ENCODE peak calls at places on chromosomes 13 and 19, in six cellular contexts. Q, Y, X, F, R and D are unnamed samples.

GRCh38 chr13:99908129-99908805 is 63.3 kb downstream of the ZIC5 start:
- ATAC-seq in X (no peak), Y (peak; percentile 35), R (no peak), Q (no peak), F (peak; percentile 21), D (no peak)

GRCh38 chr13:33015791-33016323 is 366 bp upstream of the KL start:
- ATAC-seq in Y (peak; percentile 51), Q (no peak), F (no peak), R (no peak), X (no peak), D (peak; percentile 20)

GRCh38 chr19:47247308-47247990 is 8.9 kb upstream of the CCDC9 start:
- ATAC-seq in Q (peak; percentile 18), F (peak; percentile 52), Y (no peak), X (no peak), R (no peak), D (no peak)

GRCh38 chr13:73248711-73249580 is 190.1 kb downstream of the KLF5 start:
- ATAC-seq in R (no peak), Y (no peak), Q (no peak), X (no peak), F (peak; percentile 84), D (no peak)

GRCh38 chr13:52128714-52129700 is at the start of gene NEK5:
- ATAC-seq in X (peak; percentile 95), R (peak; percentile 86), Q (peak; percentile 94), F (peak; percentile 89), Y (peak; percentile 93), D (peak; percentile 85)

GRCh38 chr13:50574731-50575130 is 268.8 kb downstream of the DLEU7 start:
- ATAC-seq in X (no peak), Q (no peak), R (no peak), F (no peak), Y (no peak), D (no peak)

GRCh38 chr13:34967851-34968562 is 25.9 kb downstream of the NBEA start:
- ATAC-seq in F (no peak), X (no peak), Y (no peak), Q (no peak), R (no peak), D (no peak)

GRCh38 chr13:45361596-45362206 is 20.7 kb upstream of the TPT1 start:
- ATAC-seq in Y (no peak), Q (peak; percentile 89), F (no peak), R (no peak), X (peak; percentile 82), D (no peak)

GRCh38 chr13:51276684-51277083 is 54.5 kb downstream of the FAM124A start:
- ATAC-seq in X (no peak), Y (no peak), R (no peak), Q (no peak), F (no peak), D (peak; percentile 35)

GRCh38 chr19:41456342-41456918 is 13.5 kb downstream of the ERICH4 start:
- ATAC-seq in Y (no peak), F (no peak), X (no peak), R (no peak), Q (no peak), D (no peak)

GRCh38 chr13:108188260-108188659 is 27.1 kb downstream of the LIG4 start:
- ATAC-seq in X (no peak), Y (no peak), R (no peak), F (no peak), Q (no peak), D (no peak)

GRCh38 chr13:77696006-77696862 is 1.3 kb upstream of the SLAIN1 start:
- ATAC-seq in Y (no peak), X (no peak), F (no peak), Q (no peak), R (peak; percentile 20), D (no peak)

GRCh38 chr13:77696863-77697207 is 652 bp upstream of the SLAIN1 start:
- ATAC-seq in Y (no peak), X (peak; percentile 22), Q (no peak), R (peak; percentile 13), F (peak; percentile 11), D (peak; percentile 11)

GRCh38 chr13:77699059-77699680 is 1.7 kb downstream of the SLAIN1 start:
- ATAC-seq in F (no peak), Y (no peak), R (peak; percentile 15), X (no peak), Q (no peak), D (no peak)

GRCh38 chr13:77698211-77699058 is 948 bp downstream of the SLAIN1 start:
- ATAC-seq in Q (no peak), R (peak; percentile 52), Y (peak; percentile 83), F (no peak), X (peak; percentile 54), D (peak; percentile 26)

GRCh38 chr13:77697208-77698103 is at the start of gene SLAIN1:
- ATAC-seq in X (peak; percentile 90), R (peak; percentile 84), Q (peak; percentile 96), Y (peak; percentile 83), F (peak; percentile 96), D (peak; percentile 90)
- TF ChIP-seq POLR2A in X (peak; percentile 17), R (peak; percentile 87), Q (no peak), Y (no peak), F (no peak), D (no peak)

DNA sequence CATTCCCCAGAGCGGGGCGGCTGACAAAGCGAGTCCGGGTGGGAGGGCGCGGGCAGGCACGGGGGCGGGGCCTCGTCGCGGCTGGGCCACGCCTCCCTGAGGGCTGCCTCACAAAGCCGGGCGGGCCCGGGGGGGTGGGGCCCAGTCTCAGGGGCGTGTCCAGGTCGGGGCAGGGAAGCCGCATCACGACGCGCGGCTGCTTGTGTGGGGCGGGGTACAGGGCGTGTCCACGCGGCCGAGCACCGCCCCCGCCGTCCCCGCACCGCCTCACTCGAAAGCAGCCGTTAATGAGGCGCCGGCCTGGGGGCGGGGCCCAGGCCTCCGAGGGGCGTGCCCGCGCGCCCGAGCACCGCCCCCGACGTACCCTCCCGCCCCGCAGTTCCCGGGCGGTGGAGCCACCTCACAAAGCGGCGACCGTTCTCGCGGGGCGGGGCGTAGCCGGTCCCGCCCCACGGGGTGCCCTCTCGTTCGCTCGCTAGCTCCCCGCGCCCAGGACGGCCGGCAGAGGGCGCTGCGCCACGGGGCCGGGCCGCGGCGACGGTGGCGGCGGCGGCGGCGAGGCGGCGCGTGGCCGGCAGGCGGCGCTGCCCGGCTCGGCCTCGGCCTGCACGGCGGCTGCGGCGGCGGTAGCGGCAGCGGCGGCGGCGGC is at the start of gene CARM1:
- ATAC-seq in R (peak; percentile 84), Q (peak; percentile 94), F (peak; percentile 98), Y (peak; percentile 81), X (peak; percentile 89), D (peak; percentile 96)
- TF ChIP-seq EP300 in R (no peak), Q (no peak), F (no peak), Y (no peak), X (no peak), D (no peak)

DNA sequence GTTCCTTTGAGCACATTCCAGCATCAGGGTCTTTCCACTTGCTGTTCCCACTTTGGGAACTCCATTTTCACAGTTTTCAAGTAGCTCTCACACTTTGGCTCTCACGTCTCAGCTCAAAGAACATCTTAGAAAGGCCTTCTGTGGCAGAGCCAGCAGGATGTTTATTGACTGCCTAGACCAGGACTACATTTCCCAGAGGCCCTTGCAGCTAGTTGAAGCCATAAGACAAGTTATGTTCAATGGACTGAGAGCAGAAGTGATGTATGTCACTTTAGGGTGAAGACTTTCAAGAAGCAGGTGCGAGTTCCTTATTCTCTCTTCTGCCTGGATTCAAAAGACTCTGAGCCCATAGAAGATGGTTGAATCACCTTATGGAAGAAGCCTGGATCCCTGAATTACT is 4.3 kb upstream of the HAUS5 start:
- ATAC-seq in Q (no peak), Y (no peak), F (no peak), R (no peak), X (no peak), D (no peak)
- TF ChIP-seq POLR2A in Q (no peak), Y (no peak), F (no peak), R (no peak), X (no peak), D (no peak)

GRCh38 chr19:13134626-13135025 is 15.5 kb downstream of the STX10 start:
- ATAC-seq in F (peak; percentile 94), R (no peak), Q (no peak), X (no peak), Y (no peak), D (no peak)
- TF ChIP-seq EP300 in F (peak; percentile 83), R (no peak), Q (no peak), X (no peak), Y (no peak), D (no peak)

DNA sequence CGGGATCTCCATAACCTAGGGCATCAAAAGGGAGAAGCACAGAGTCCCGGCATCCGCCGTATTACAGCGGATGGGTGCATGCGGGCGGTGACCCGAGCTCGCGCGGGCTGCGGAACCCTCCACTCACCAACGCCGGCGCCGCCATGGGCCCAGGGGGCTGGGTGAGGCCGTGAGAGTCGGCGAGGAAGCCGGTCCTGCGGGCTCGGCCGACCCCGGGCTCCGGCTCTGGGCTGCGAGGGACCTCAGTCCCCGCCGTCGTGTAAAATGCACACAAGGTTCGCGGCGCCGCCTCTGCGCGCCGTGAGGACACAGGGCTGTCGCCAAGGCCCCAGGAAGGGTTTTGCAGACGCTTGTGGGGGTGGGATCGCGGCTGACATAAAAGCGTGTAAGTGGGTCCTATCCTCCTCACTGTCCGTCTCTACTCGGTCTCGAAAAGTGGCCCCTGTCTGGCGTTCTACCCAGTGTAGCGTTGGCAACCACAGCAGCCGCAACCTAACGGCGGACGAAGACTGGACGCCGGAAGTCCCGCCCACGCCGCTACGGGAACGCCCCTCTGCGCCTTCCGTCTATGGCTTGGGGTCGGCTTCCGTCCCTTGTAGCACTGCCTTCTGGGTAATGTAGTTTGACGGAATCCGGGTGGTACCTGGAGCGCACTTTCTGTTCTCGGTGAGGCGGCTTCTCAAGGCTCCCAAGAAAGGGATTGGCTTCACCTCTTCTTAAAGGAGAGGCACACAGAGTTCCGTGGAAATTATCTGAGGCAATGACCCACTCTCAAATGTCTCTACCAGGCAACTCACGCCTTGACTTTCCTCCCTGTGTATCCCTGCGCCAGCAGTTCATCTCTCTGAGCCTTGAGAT is at the start of gene ZNF599:
- ATAC-seq in F (peak; percentile 96), X (peak; percentile 100), Q (peak; percentile 100), R (peak; percentile 100), Y (peak; percentile 99), D (peak; percentile 99)
- TF ChIP-seq POLR2A in F (no peak), X (peak; percentile 66), Q (peak; percentile 64), R (peak; percentile 81), Y (peak; percentile 86), D (peak; percentile 52)

GRCh38 chr13:39515231-39515630 is 87.8 kb downstream of the LHFPL6 start:
- ATAC-seq in X (no peak), Y (no peak), Q (no peak), R (no peak), F (no peak), D (no peak)
- TF ChIP-seq EP300 in X (no peak), Y (no peak), Q (no peak), R (no peak), F (no peak), D (no peak)